ENCODE peak calls at places on chromosomes 13 and 19, in four cellular contexts. D, Z, V and N are unnamed samples.

GRCh38 chr19:3194703-3195087 is 9.0 kb downstream of the NCLN start:
- DNase-seq in D (no peak), Z (no peak), V (no peak), N (no peak)

GRCh38 chr19:677201-677600 is 1.0 kb downstream of the FSTL3 start:
- DNase-seq in D (peak), Z (peak), V (no peak), N (no peak)

GRCh38 chr19:19748249-19748938 is 15.5 kb upstream of the ZNF14 start:
- DNase-seq in D (no peak), Z (no peak), V (no peak), N (no peak)

GRCh38 chr13:42239644-42240043 is 32.3 kb upstream of the AKAP11 start:
- DNase-seq in D (peak), Z (peak), V (no peak), N (no peak)

GRCh38 chr13:107884564-107884963 is 330.8 kb downstream of the LIG4 start:
- DNase-seq in D (no peak), Z (no peak), V (no peak), N (no peak)

GRCh38 chr19:49106648-49107135 is 7.5 kb upstream of the LIN7B start:
- DNase-seq in D (peak), Z (peak), V (no peak), N (peak)

GRCh38 chr19:31627824-31628223 is 278.6 kb upstream of the TSHZ3 start:
- DNase-seq in D (no peak), Z (no peak), V (no peak), N (no peak)

GRCh38 chr19:3015126-3016057 is 13.7 kb downstream of the TLE2 start:
- DNase-seq in D (no peak), Z (no peak), V (no peak), N (no peak)

GRCh38 chr13:51715613-51716012 is 88.3 kb downstream of the DHRS12 start:
- DNase-seq in D (no peak), Z (peak), V (no peak), N (no peak)

GRCh38 chr13:112970552-112971287 is 1.7 kb downstream of the MCF2L start:
- DNase-seq in D (no peak), Z (no peak), V (no peak), N (no peak)

GRCh38 chr13:43289458-43290255 is 266.3 kb downstream of the DNAJC15 start:
- DNase-seq in D (no peak), Z (no peak), V (no peak), N (no peak)

GRCh38 chr19:18629166-18630088 is 7.4 kb upstream of the KLHL26 start:
- DNase-seq in D (no peak), Z (no peak), V (no peak), N (no peak)

GRCh38 chr19:32199501-32200040 is 145.8 kb upstream of the ZNF507 start:
- DNase-seq in D (no peak), Z (no peak), V (peak), N (no peak)

GRCh38 chr13:50594276-50594970 is 249.1 kb downstream of the DLEU7 start:
- DNase-seq in D (no peak), Z (no peak), V (no peak), N (no peak)

GRCh38 chr13:20943519-20944012 is 41.0 kb upstream of the XPO4 start:
- DNase-seq in D (peak), Z (peak), V (peak), N (peak)

GRCh38 chr13:112443191-112444000 is 67.2 kb downstream of the SPACA7 start:
- DNase-seq in D (no peak), Z (no peak), V (no peak), N (no peak)

GRCh38 chr19:10760268-10760944 is 42.5 kb downstream of the DNM2 start:
- DNase-seq in D (peak), Z (peak), V (no peak), N (no peak)

GRCh38 chr19:49856574-49857021 is 5.6 kb downstream of the PTOV1 start:
- DNase-seq in D (no peak), Z (no peak), V (no peak), N (peak)

GRCh38 chr13:50892162-50892944 is 17.2 kb upstream of the RNASEH2B start:
- DNase-seq in D (no peak), Z (no peak), V (no peak), N (no peak)

GRCh38 chr13:99357149-99357596 is 50.0 kb upstream of the GPR183 start:
- DNase-seq in D (peak), Z (peak), V (no peak), N (no peak)

GRCh38 chr19:15616183-15616582 is 1.2 kb downstream of the CYP4F8 start:
- DNase-seq in D (no peak), Z (no peak), V (no peak), N (no peak)

GRCh38 chr13:31049083-31049482 is 112.6 kb downstream of the HSPH1 start:
- DNase-seq in D (no peak), Z (no peak), V (no peak), N (no peak)

GRCh38 chr13:61162636-61163035 is 253.0 kb downstream of the PCDH20 start:
- DNase-seq in D (peak), Z (peak), V (no peak), N (no peak)